ENCODE peak calls at places on chromosomes 4 and X, in eight cellular contexts. K, P, L, M, F, D, O and E are unnamed samples. For H3K27me3, the result is how much of the 10 kb centered on the place peaks cover.

GRCh38 chr4:30429813-30430466 is 290.2 kb upstream of the PCDH7 start:
- DNase-seq in K (no peak), P (peak), L (peak), M (no peak), F (no peak), D (no peak), O (no peak), E (peak)

GRCh38 chr4:72031868-72032619 is at the start of gene NPFFR2:
- DNase-seq in K (no peak), P (peak), L (no peak), M (peak), F (peak), D (no peak), O (peak), E (peak)

GRCh38 chr4:119025916-119026661 is 109.5 kb upstream of the MYOZ2 start:
- DNase-seq in K (peak), P (peak), L (peak), M (no peak), F (no peak), D (peak), O (no peak), E (no peak)

GRCh38 chr4:13905543-13905942 is 278.0 kb upstream of the BOD1L1 start:
- DNase-seq in K (no peak), P (no peak), L (peak), M (no peak), F (no peak), D (no peak), O (no peak), E (no peak)

GRCh38 chrX:72304877-72305276 is 837 bp downstream of the CITED1 start:
- DNase-seq in K (no peak), P (no peak), L (no peak), M (no peak), F (no peak), D (no peak), O (no peak), E (no peak)

GRCh38 chr4:183422962-183423653 is 21.3 kb upstream of the CDKN2AIP start:
- DNase-seq in K (no peak), P (peak), L (peak), M (no peak), F (no peak), D (no peak), O (no peak), E (no peak)

GRCh38 chrX:41025926-41026325 is 59.3 kb upstream of the USP9X start:
- DNase-seq in K (no peak), P (no peak), L (peak), M (no peak), F (no peak), D (no peak), O (no peak), E (no peak)

GRCh38 chr4:55312491-55313101 is 33.4 kb upstream of the SRD5A3 start:
- DNase-seq in K (peak), P (peak), L (peak), M (no peak), F (no peak), D (peak), O (no peak), E (no peak)

GRCh38 chrX:9231491-9231890 is 197.6 kb upstream of the FAM9B start:
- DNase-seq in K (no peak), P (no peak), L (peak), M (no peak), F (no peak), D (no peak), O (no peak), E (no peak)

GRCh38 chrX:15623074-15623473 is 22.3 kb upstream of the ACE2 start:
- DNase-seq in K (no peak), P (no peak), L (no peak), M (no peak), F (no peak), D (no peak), O (no peak), E (no peak)

GRCh38 chrX:119512145-119512800 is 44.0 kb downstream of the SLC25A5 start:
- DNase-seq in K (peak), P (peak), L (peak), M (peak), F (peak), D (peak), O (no peak), E (peak)

GRCh38 chr4:88531549-88531948 is 8.0 kb upstream of the PYURF start:
- DNase-seq in K (no peak), P (no peak), L (no peak), M (no peak), F (no peak), D (no peak), O (no peak), E (no peak)

GRCh38 chrX:15206306-15206705 is 63.6 kb downstream of the ASB9 start:
- DNase-seq in K (no peak), P (no peak), L (no peak), M (no peak), F (no peak), D (no peak), O (no peak), E (no peak)

GRCh38 chr4:165152527-165152926 is 39.9 kb upstream of the TMEM192 start:
- DNase-seq in K (no peak), P (no peak), L (no peak), M (no peak), F (no peak), D (no peak), O (no peak), E (no peak)

GRCh38 chrX:9926002-9926401 is 41.2 kb upstream of the CLDN34 start:
- DNase-seq in K (no peak), P (no peak), L (no peak), M (no peak), F (no peak), D (no peak), O (no peak), E (no peak)

GRCh38 chr4:38075370-38076152 is 115.4 kb downstream of the PTTG2 start:
- DNase-seq in K (no peak), P (peak), L (peak), M (no peak), F (no peak), D (peak), O (no peak), E (no peak)

GRCh38 chr4:94168321-94168720 is 39.3 kb upstream of the SMARCAD1 start:
- DNase-seq in K (no peak), P (no peak), L (no peak), M (no peak), F (no peak), D (no peak), O (no peak), E (no peak)

GRCh38 chr4:173125216-173125812 is 43.3 kb upstream of the GALNT7 start:
- DNase-seq in K (no peak), P (no peak), L (no peak), M (no peak), F (no peak), D (no peak), O (no peak), E (no peak)

GRCh38 chr4:6192245-6192644 is 8.1 kb downstream of the JAKMIP1 start:
- DNase-seq in K (no peak), P (no peak), L (no peak), M (no peak), F (no peak), D (no peak), O (no peak), E (no peak)

GRCh38 chr4:173074501-173074946 is 94.1 kb upstream of the GALNT7 start:
- DNase-seq in K (no peak), P (peak), L (peak), M (no peak), F (no peak), D (peak), O (no peak), E (no peak)

GRCh38 chr4:148445071-148445902 is 3.1 kb upstream of the NR3C2 start:
- DNase-seq in K (peak), P (no peak), L (no peak), M (peak), F (peak), D (no peak), O (peak), E (peak)

GRCh38 chr4:43277003-43277402 is 384.5 kb downstream of the GRXCR1 start:
- DNase-seq in K (no peak), P (peak), L (peak), M (no peak), F (no peak), D (no peak), O (no peak), E (no peak)

GRCh38 chrX:2677764-2678163 is 13.3 kb upstream of the CD99 start:
- DNase-seq in K (peak), P (peak), L (peak), M (peak), F (peak), D (no peak), O (peak), E (no peak)

GRCh38 chr4:877502-877901 is 51.6 kb upstream of the CPLX1 start:
- DNase-seq in K (no peak), P (no peak), L (no peak), M (no peak), F (no peak), D (no peak), O (no peak), E (no peak)

GRCh38 chr4:120921456-120922389 is 803 bp downstream of the PRDM5 start:
- DNase-seq in K (peak), P (peak), L (peak), M (peak), F (peak), D (peak), O (peak), E (peak)

GRCh38 chrX:110316351-110317078 is 1.4 kb downstream of the AMMECR1 start:
- DNase-seq in K (no peak), P (no peak), L (no peak), M (no peak), F (no peak), D (no peak), O (no peak), E (no peak)
- H3K27me3 ChIP-seq in K (under half), P (under half), L (under half), M (under half), F (under half), D (under half), O (under half), E (under half)

GRCh38 chr4:141109983-141110382 is 23.3 kb downstream of the RNF150 start:
- DNase-seq in K (no peak), P (no peak), L (no peak), M (no peak), F (no peak), D (no peak), O (no peak), E (no peak)
- TF ChIP-seq CTCF in K (no peak), P (no peak), L (no peak), M (no peak), F (no peak), D (no peak), O (no peak), E (no peak)

DNA sequence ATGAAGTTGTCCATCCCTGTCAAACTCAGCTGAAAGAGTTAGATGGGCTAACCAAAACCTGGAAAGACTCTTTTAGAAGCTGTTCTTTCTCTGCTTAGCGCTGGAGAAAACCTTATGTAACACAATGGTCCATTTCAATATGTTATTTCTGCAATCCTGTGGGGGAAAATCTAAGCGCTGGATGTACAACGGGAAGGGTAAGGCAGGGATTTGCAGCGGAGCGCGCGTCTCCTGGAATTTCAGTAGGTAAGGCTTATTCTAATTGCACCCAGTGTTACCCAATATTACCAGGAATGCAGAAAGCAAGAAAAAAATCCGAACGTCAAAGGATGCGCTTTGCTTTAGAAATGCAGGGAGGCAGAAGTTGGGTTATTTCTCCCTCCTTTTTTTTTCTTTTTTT is 2.0 kb downstream of the HS3ST1 start:
- DNase-seq in K (no peak), P (peak), L (no peak), M (no peak), F (no peak), D (no peak), O (no peak), E (no peak)
- H3K4me3 ChIP-seq in K (peak), P (peak), L (no peak), M (peak), F (peak), D (no peak), O (peak), E (no peak)

GRCh38 chr4:8009097-8009496 is 69.4 kb upstream of the AFAP1 start:
- DNase-seq in K (no peak), P (no peak), L (no peak), M (no peak), F (no peak), D (no peak), O (no peak), E (no peak)
- H3K27me3 ChIP-seq in K (under half), P (under half), L (half or more), M (under half), F (under half), D (under half), O (under half), E (under half)

GRCh38 chr4:162640152-162640551 is 476.4 kb upstream of the FSTL5 start:
- DNase-seq in K (no peak), P (no peak), L (no peak), M (no peak), F (no peak), D (no peak), O (no peak), E (no peak)

GRCh38 chr4:162634390-162634789 is 470.6 kb upstream of the FSTL5 start:
- DNase-seq in K (no peak), P (no peak), L (no peak), M (no peak), F (no peak), D (no peak), O (no peak), E (no peak)
- TF ChIP-seq CTCF in K (no peak), P (no peak), L (no peak), M (no peak), F (no peak), D (no peak), O (no peak), E (no peak)

DNA sequence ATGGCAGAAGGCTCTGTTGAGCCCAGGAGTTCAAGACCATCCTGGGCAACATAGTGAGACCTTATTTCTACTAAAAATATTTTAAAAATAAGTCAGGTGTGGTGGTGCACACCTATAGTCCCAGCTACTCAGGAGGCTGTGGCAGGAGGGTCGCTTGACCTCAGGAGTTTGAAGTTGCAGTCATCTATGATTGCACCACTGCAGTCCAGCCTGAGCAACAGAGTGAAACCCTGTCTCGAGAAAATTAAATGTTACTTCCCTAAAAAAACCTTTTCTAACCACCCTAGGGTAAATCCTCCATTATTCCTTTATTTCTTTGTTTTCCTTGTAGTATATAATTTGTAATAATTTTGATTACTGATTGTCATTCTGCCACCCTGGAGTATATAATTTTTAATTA is 7.9 kb downstream of the FAM200B start:
- DNase-seq in K (no peak), P (no peak), L (peak), M (no peak), F (no peak), D (peak), O (no peak), E (no peak)
- H3K4me3 ChIP-seq in K (no peak), P (no peak), L (no peak), M (no peak), F (no peak), D (no peak), O (no peak), E (no peak)

GRCh38 chrX:50088645-50089044 is 112.2 kb downstream of the AKAP4 start:
- DNase-seq in K (no peak), P (no peak), L (no peak), M (no peak), F (peak), D (no peak), O (no peak), E (no peak)
- H3K27me3 ChIP-seq in K (under half), P (under half), L (under half), M (under half), F (under half), D (under half), O (under half), E (under half)

DNA sequence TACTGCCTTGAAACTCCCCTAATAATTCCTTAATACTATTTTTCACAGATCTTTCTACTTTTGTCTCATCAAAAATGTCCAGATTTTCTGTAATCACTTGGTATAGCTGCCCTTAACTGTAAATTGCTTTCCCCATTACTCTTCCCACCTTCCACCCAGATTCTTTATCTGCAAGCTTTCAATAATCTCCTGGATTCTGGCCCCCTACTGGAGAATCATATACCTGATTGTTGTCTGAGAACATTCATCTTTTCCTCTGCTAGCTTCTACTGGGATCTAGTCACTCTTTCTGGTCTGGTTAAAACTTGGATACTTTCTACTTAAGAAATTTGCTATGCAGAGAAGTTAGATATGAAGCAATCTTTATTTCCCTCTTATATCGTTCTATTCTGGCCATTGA is 552.6 kb downstream of the PCDH19 start:
- DNase-seq in K (no peak), P (no peak), L (no peak), M (no peak), F (no peak), D (no peak), O (no peak), E (no peak)
- TF ChIP-seq CTCF in K (no peak), P (peak), L (no peak), M (no peak), F (no peak), D (no peak), O (no peak), E (peak)

GRCh38 chr4:8780086-8780485 is 91.6 kb downstream of the HMX1 start:
- DNase-seq in K (no peak), P (no peak), L (no peak), M (no peak), F (no peak), D (no peak), O (no peak), E (no peak)

GRCh38 chr4:8777320-8778196 is 94.1 kb downstream of the HMX1 start:
- DNase-seq in K (no peak), P (no peak), L (no peak), M (peak), F (no peak), D (no peak), O (peak), E (no peak)

GRCh38 chr4:8778301-8778700 is 93.3 kb downstream of the HMX1 start:
- DNase-seq in K (no peak), P (no peak), L (no peak), M (no peak), F (no peak), D (no peak), O (peak), E (no peak)

GRCh38 chr4:8779371-8779988 is 92.2 kb downstream of the HMX1 start:
- DNase-seq in K (no peak), P (no peak), L (no peak), M (no peak), F (no peak), D (no peak), O (no peak), E (no peak)

GRCh38 chr4:8778760-8779159 is 92.9 kb downstream of the HMX1 start:
- DNase-seq in K (no peak), P (no peak), L (no peak), M (no peak), F (no peak), D (no peak), O (peak), E (no peak)
- H3K4me3 ChIP-seq in K (no peak), P (no peak), L (no peak), M (no peak), F (no peak), D (no peak), O (no peak), E (no peak)